ENCODE peak calls at places on chromosomes 6 and 20, in seven cellular contexts. V is NCI-H774, T is T-helper 22 cell, W is RWPE1, E is fibroblast of pulmonary artery, L is left ventricle myocardium superior, D is kidney. K is an unnamed sample.

GRCh38 chr6:23081701-23082100 is 512.3 kb downstream of the HDGFL1 start:
- DNase-seq in V (no peak), T (no peak), W (no peak), E (no peak), L (no peak), D (no peak), K (no peak)

GRCh38 chr6:48144024-48144423 is 33.0 kb upstream of the PTCHD4 start:
- DNase-seq in V (no peak), T (no peak), W (no peak), E (peak; percentile 54), L (no peak), D (no peak), K (no peak)

GRCh38 chr6:157613011-157613522 is 210.0 kb upstream of the SNX9 start:
- DNase-seq in V (no peak), T (no peak), W (peak; percentile 92), E (peak; percentile 85), L (no peak), D (no peak), K (no peak)

GRCh38 chr6:143037470-143037869 is 23.2 kb upstream of the AIG1 start:
- DNase-seq in V (no peak), T (no peak), W (no peak), E (no peak), L (no peak), D (no peak), K (no peak)

GRCh38 chr6:137801352-137802088 is 65.5 kb upstream of the TNFAIP3 start:
- DNase-seq in V (no peak), T (no peak), W (no peak), E (no peak), L (no peak), D (no peak), K (no peak)

GRCh38 chr6:167094436-167094819 is 28.5 kb upstream of the CCR6 start:
- DNase-seq in V (no peak), T (no peak), W (no peak), E (peak; percentile 16), L (no peak), D (no peak), K (no peak)

GRCh38 chr20:39524371-39524911 is 562.3 kb downstream of the DHX35 start:
- DNase-seq in V (no peak), T (no peak), W (no peak), E (no peak), L (no peak), D (no peak), K (no peak)

GRCh38 chr6:94953867-94954631 is 623.3 kb upstream of the MANEA start:
- DNase-seq in V (no peak), T (no peak), W (no peak), E (no peak), L (no peak), D (no peak), K (no peak)

GRCh38 chr20:33653218-33653899 is 8.8 kb upstream of the C20orf144 start:
- DNase-seq in V (peak; percentile 54), T (no peak), W (peak; percentile 85), E (peak; percentile 75), L (peak; percentile 63), D (peak; percentile 70), K (peak; percentile 67)

GRCh38 chr20:52060794-52061714 is 130.5 kb downstream of the ZFP64 start:
- DNase-seq in V (no peak), T (no peak), W (peak; percentile 33), E (peak; percentile 61), L (no peak), D (no peak), K (no peak)

GRCh38 chr6:159727717-159728440 is 573 bp downstream of the WTAP start:
- DNase-seq in V (no peak), T (no peak), W (no peak), E (peak; percentile 35), L (no peak), D (no peak), K (no peak)

GRCh38 chr6:47292944-47293343 is 16.8 kb downstream of the TNFRSF21 start:
- DNase-seq in V (no peak), T (no peak), W (peak; percentile 60), E (peak; percentile 24), L (no peak), D (no peak), K (no peak)

GRCh38 chr6:72042088-72042487 is 155.7 kb downstream of the RIMS1 start:
- DNase-seq in V (no peak), T (no peak), W (no peak), E (no peak), L (no peak), D (no peak), K (no peak)

GRCh38 chr6:169398342-169399105 is 144.9 kb upstream of the THBS2 start:
- DNase-seq in V (no peak), T (no peak), W (no peak), E (no peak), L (no peak), D (no peak), K (no peak)

GRCh38 chr6:150891886-150892485 is 26.5 kb downstream of the MTHFD1L start:
- DNase-seq in V (peak; percentile 76), T (no peak), W (peak; percentile 43), E (peak; percentile 90), L (peak; percentile 64), D (no peak), K (no peak)

GRCh38 chr6:47456536-47456975 is 21.0 kb upstream of the CD2AP start:
- DNase-seq in V (peak; percentile 53), T (no peak), W (no peak), E (no peak), L (no peak), D (no peak), K (no peak)

GRCh38 chr20:46992640-46993035 is 98.0 kb downstream of the EYA2 start:
- DNase-seq in V (no peak), T (no peak), W (no peak), E (no peak), L (no peak), D (no peak), K (no peak)

GRCh38 chr6:131819507-131820228 is 11.8 kb downstream of the ENPP1 start:
- DNase-seq in V (no peak), T (no peak), W (no peak), E (peak; percentile 61), L (no peak), D (no peak), K (no peak)

GRCh38 chr6:157091243-157091642 is 232.1 kb downstream of the TMEM242 start:
- DNase-seq in V (no peak), T (no peak), W (no peak), E (no peak), L (no peak), D (no peak), K (no peak)

GRCh38 chr6:36642913-36643817 is 35.3 kb upstream of the CDKN1A start:
- DNase-seq in V (no peak), T (no peak), W (peak; percentile 78), E (peak; percentile 89), L (peak; percentile 91), D (peak; percentile 91), K (no peak)

GRCh38 chr20:62347445-62347844 is 19.7 kb downstream of the LAMA5 start:
- DNase-seq in V (no peak), T (no peak), W (no peak), E (no peak), L (peak; percentile 15), D (no peak), K (no peak)

GRCh38 chr20:21225215-21225947 is 77.8 kb upstream of the XRN2 start:
- DNase-seq in V (no peak), T (no peak), W (no peak), E (peak; percentile 39), L (no peak), D (no peak), K (no peak)

GRCh38 chr6:26273673-26274595 is 91.1 kb upstream of the BTN3A2 start:
- DNase-seq in V (no peak), T (no peak), W (no peak), E (no peak), L (no peak), D (no peak), K (no peak)

GRCh38 chr6:167764713-167765479 is 61.8 kb upstream of the AFDN start:
- DNase-seq in V (no peak), T (no peak), W (no peak), E (no peak), L (no peak), D (no peak), K (peak; percentile 17)

GRCh38 chr6:106894978-106895702 is 79.4 kb downstream of the CD24 start:
- DNase-seq in V (no peak), T (no peak), W (no peak), E (peak; percentile 56), L (no peak), D (no peak), K (no peak)

GRCh38 chr6:36839819-36840379 is 655 bp upstream of the CPNE5 start:
- DNase-seq in V (no peak), T (no peak), W (no peak), E (no peak), L (peak; percentile 84), D (no peak), K (no peak)

GRCh38 chr20:42775866-42776265 is 413.8 kb downstream of the PTPRT start:
- DNase-seq in V (no peak), T (no peak), W (no peak), E (no peak), L (no peak), D (no peak), K (no peak)

GRCh38 chr20:63873477-63873971 is 8.5 kb downstream of the TPD52L2 start:
- DNase-seq in V (no peak), T (no peak), W (peak; percentile 87), E (peak; percentile 94), L (peak; percentile 53), D (no peak), K (no peak)

GRCh38 chr6:38185244-38185643 is 365.7 kb downstream of the ZFAND3 start:
- DNase-seq in V (no peak), T (no peak), W (no peak), E (no peak), L (no peak), D (no peak), K (peak; percentile 20)

K was measured in upper lobe of right lung.